ENCODE peak calls at places on chromosomes 12 and 14, in eight cellular contexts. One of them, this sample, is unnamed.
A peak's percentile ranks its signal among the peaks of the same experiment; 100 is the strongest.

GRCh38 chr12:45779936-45780335 is 50.4 kb downstream of the ARID2 start:
- DNase-seq in psoas muscle: no peak
- DNase-seq in GM04504: no peak
- DNase-seq in iris pigment epithelial cell: no peak
- DNase-seq in ELF-1: no peak
- DNase-seq in Calu3: no peak
- DNase-seq in progenitor cell of endocrine pancreas: no peak
- DNase-seq in esophagus squamous epithelium: no peak
- DNase-seq in this sample: no peak

GRCh38 chr14:81157431-81157830 is 63.3 kb downstream of the GTF2A1 start:
- DNase-seq in psoas muscle: no peak
- DNase-seq in GM04504: no peak
- DNase-seq in iris pigment epithelial cell: peak; percentile 21
- DNase-seq in ELF-1: no peak
- DNase-seq in Calu3: no peak
- DNase-seq in progenitor cell of endocrine pancreas: no peak
- DNase-seq in esophagus squamous epithelium: no peak
- DNase-seq in this sample: no peak

GRCh38 chr12:104137175-104137901 is 672 bp downstream of the NFYB start:
- DNase-seq in psoas muscle: peak; percentile 67
- DNase-seq in GM04504: no peak
- DNase-seq in iris pigment epithelial cell: peak; percentile 69
- DNase-seq in ELF-1: peak; percentile 71
- DNase-seq in Calu3: peak; percentile 46
- DNase-seq in progenitor cell of endocrine pancreas: peak; percentile 33
- DNase-seq in esophagus squamous epithelium: no peak
- DNase-seq in this sample: peak; percentile 46

GRCh38 chr14:106875503-106875902 is 1349.1 kb downstream of the TMEM121 start:
- DNase-seq in psoas muscle: no peak
- DNase-seq in GM04504: no peak
- DNase-seq in iris pigment epithelial cell: no peak
- DNase-seq in ELF-1: no peak
- DNase-seq in Calu3: peak; percentile 56
- DNase-seq in progenitor cell of endocrine pancreas: no peak
- DNase-seq in esophagus squamous epithelium: no peak
- DNase-seq in this sample: no peak

GRCh38 chr12:48965447-48965846 is 6.1 kb downstream of the WNT10B start:
- DNase-seq in psoas muscle: no peak
- DNase-seq in GM04504: no peak
- DNase-seq in iris pigment epithelial cell: no peak
- DNase-seq in ELF-1: peak; percentile 74
- DNase-seq in Calu3: no peak
- DNase-seq in progenitor cell of endocrine pancreas: no peak
- DNase-seq in esophagus squamous epithelium: no peak
- DNase-seq in this sample: no peak

GRCh38 chr12:21828779-21829178 is 54.3 kb upstream of the KCNJ8 start:
- DNase-seq in psoas muscle: no peak
- DNase-seq in GM04504: no peak
- DNase-seq in iris pigment epithelial cell: no peak
- DNase-seq in ELF-1: no peak
- DNase-seq in Calu3: no peak
- DNase-seq in progenitor cell of endocrine pancreas: no peak
- DNase-seq in esophagus squamous epithelium: no peak
- DNase-seq in this sample: no peak

GRCh38 chr12:75389706-75390105 is 1.2 kb upstream of the GLIPR1L2 start:
- DNase-seq in psoas muscle: no peak
- DNase-seq in GM04504: no peak
- DNase-seq in iris pigment epithelial cell: no peak
- DNase-seq in ELF-1: no peak
- DNase-seq in Calu3: no peak
- DNase-seq in progenitor cell of endocrine pancreas: no peak
- DNase-seq in esophagus squamous epithelium: no peak
- DNase-seq in this sample: no peak

GRCh38 chr14:57928732-57929131 is 62.8 kb upstream of the SLC35F4 start:
- DNase-seq in psoas muscle: no peak
- DNase-seq in GM04504: no peak
- DNase-seq in iris pigment epithelial cell: no peak
- DNase-seq in ELF-1: no peak
- DNase-seq in Calu3: no peak
- DNase-seq in progenitor cell of endocrine pancreas: no peak
- DNase-seq in esophagus squamous epithelium: no peak
- DNase-seq in this sample: no peak

GRCh38 chr14:33210304-33210703 is 271.6 kb downstream of the NPAS3 start:
- DNase-seq in psoas muscle: no peak
- DNase-seq in GM04504: no peak
- DNase-seq in iris pigment epithelial cell: peak; percentile 47
- DNase-seq in ELF-1: no peak
- DNase-seq in Calu3: no peak
- DNase-seq in progenitor cell of endocrine pancreas: peak; percentile 36
- DNase-seq in esophagus squamous epithelium: no peak
- DNase-seq in this sample: peak; percentile 38

GRCh38 chr14:91221270-91221669 is 23.2 kb downstream of the GPR68 start:
- DNase-seq in psoas muscle: no peak
- DNase-seq in GM04504: no peak
- DNase-seq in iris pigment epithelial cell: no peak
- DNase-seq in ELF-1: no peak
- DNase-seq in Calu3: no peak
- DNase-seq in progenitor cell of endocrine pancreas: no peak
- DNase-seq in esophagus squamous epithelium: no peak
- DNase-seq in this sample: no peak

GRCh38 chr12:110262442-110263388 is 18.3 kb upstream of the ATP2A2 start:
- DNase-seq in psoas muscle: no peak
- DNase-seq in GM04504: no peak
- DNase-seq in iris pigment epithelial cell: peak; percentile 75
- DNase-seq in ELF-1: no peak
- DNase-seq in Calu3: no peak
- DNase-seq in progenitor cell of endocrine pancreas: no peak
- DNase-seq in esophagus squamous epithelium: no peak
- DNase-seq in this sample: no peak

GRCh38 chr12:116604151-116604550 is 45.0 kb downstream of the MAP1LC3B2 start:
- DNase-seq in psoas muscle: no peak
- DNase-seq in GM04504: no peak
- DNase-seq in iris pigment epithelial cell: no peak
- DNase-seq in ELF-1: no peak
- DNase-seq in Calu3: no peak
- DNase-seq in progenitor cell of endocrine pancreas: no peak
- DNase-seq in esophagus squamous epithelium: no peak
- DNase-seq in this sample: no peak

GRCh38 chr12:94157891-94158495 is 9.6 kb downstream of the PLXNC1 start:
- DNase-seq in psoas muscle: no peak
- DNase-seq in GM04504: no peak
- DNase-seq in iris pigment epithelial cell: peak; percentile 61
- DNase-seq in ELF-1: no peak
- DNase-seq in Calu3: no peak
- DNase-seq in progenitor cell of endocrine pancreas: no peak
- DNase-seq in esophagus squamous epithelium: no peak
- DNase-seq in this sample: no peak

GRCh38 chr14:69693145-69693544 is 73.8 kb upstream of the SRSF5 start:
- DNase-seq in psoas muscle: no peak
- DNase-seq in GM04504: no peak
- DNase-seq in iris pigment epithelial cell: no peak
- DNase-seq in ELF-1: no peak
- DNase-seq in Calu3: no peak
- DNase-seq in progenitor cell of endocrine pancreas: no peak
- DNase-seq in esophagus squamous epithelium: no peak
- DNase-seq in this sample: no peak

GRCh38 chr12:80064269-80064668 is 35.1 kb upstream of the OTOGL start:
- DNase-seq in psoas muscle: no peak
- DNase-seq in GM04504: no peak
- DNase-seq in iris pigment epithelial cell: peak; percentile 90
- DNase-seq in ELF-1: no peak
- DNase-seq in Calu3: no peak
- DNase-seq in progenitor cell of endocrine pancreas: no peak
- DNase-seq in esophagus squamous epithelium: no peak
- DNase-seq in this sample: no peak